ENCODE peak calls at places on chromosomes 4 and X, in eight cellular contexts. N is brain microvascular endothelial cell, B is transverse colon, O is suprapubic skin, V is cardiac muscle cell, P is uterus, A is body of pancreas, M is bronchial epithelial cell. W is an unnamed sample. For H3K36me3, the result is how much of the 10 kb centered on the place peaks cover.

GRCh38 chrX:124555036-124555595 is 208.8 kb downstream of the SH2D1A start:
- DNase-seq in N (peak), B (no peak), O (no peak), V (no peak), P (no peak), A (no peak), M (peak), W (no peak)

GRCh38 chrX:2767631-2768455 is 16.0 kb downstream of the XG start:
- DNase-seq in N (peak), B (peak), O (peak), V (no peak), P (peak), A (peak), M (peak), W (no peak)

GRCh38 chr4:81196126-81196650 is 18.8 kb downstream of the PRKG2 start:
- DNase-seq in N (no peak), B (no peak), O (no peak), V (no peak), P (no peak), A (no peak), M (peak), W (no peak)

GRCh38 chrX:20414066-20414465 is 147.4 kb upstream of the RPS6KA3 start:
- DNase-seq in N (no peak), B (no peak), O (no peak), V (no peak), P (no peak), A (no peak), M (no peak), W (no peak)

GRCh38 chr4:140150636-140150885 is 3.4 kb downstream of the MAML3 start:
- DNase-seq in N (peak), B (peak), O (peak), V (no peak), P (peak), A (peak), M (no peak), W (no peak)

GRCh38 chrX:77622672-77623071 is 163.3 kb downstream of the ATRX start:
- DNase-seq in N (no peak), B (no peak), O (no peak), V (no peak), P (no peak), A (no peak), M (no peak), W (no peak)

GRCh38 chr4:2280531-2281300 is 18.8 kb upstream of the MXD4 start:
- DNase-seq in N (no peak), B (no peak), O (no peak), V (no peak), P (no peak), A (no peak), M (no peak), W (no peak)

GRCh38 chr4:101418055-101418454 is 70.7 kb upstream of the PPP3CA start:
- DNase-seq in N (no peak), B (peak), O (no peak), V (no peak), P (no peak), A (peak), M (no peak), W (peak)

GRCh38 chrX:74383611-74384010 is 37.7 kb upstream of the SLC16A2 start:
- DNase-seq in N (peak), B (peak), O (no peak), V (peak), P (peak), A (peak), M (peak), W (no peak)

GRCh38 chr4:2837904-2838496 is 5.6 kb upstream of the ADD1 start:
- DNase-seq in N (peak), B (peak), O (no peak), V (no peak), P (peak), A (no peak), M (no peak), W (peak)

GRCh38 chrX:38375888-38376287 is 23.5 kb downstream of the OTC start:
- DNase-seq in N (peak), B (no peak), O (no peak), V (peak), P (no peak), A (no peak), M (peak), W (no peak)

GRCh38 chrX:29431895-29432294 is 783.5 kb upstream of the MAGEB2 start:
- DNase-seq in N (no peak), B (no peak), O (no peak), V (no peak), P (no peak), A (no peak), M (peak), W (no peak)

GRCh38 chr4:163515198-163515597 is 20.7 kb downstream of the TMA16 start:
- DNase-seq in N (no peak), B (no peak), O (no peak), V (no peak), P (no peak), A (no peak), M (no peak), W (no peak)

GRCh38 chr4:57661707-57662106 is 551.5 kb upstream of the IGFBP7 start:
- DNase-seq in N (no peak), B (no peak), O (no peak), V (no peak), P (no peak), A (no peak), M (no peak), W (no peak)

GRCh38 chr4:138898282-138898681 is 117.3 kb upstream of the NOCT start:
- DNase-seq in N (peak), B (no peak), O (no peak), V (no peak), P (no peak), A (no peak), M (peak), W (no peak)

GRCh38 chrX:53398216-53398615 is 24.2 kb downstream of the SMC1A start:
- DNase-seq in N (no peak), B (no peak), O (no peak), V (no peak), P (no peak), A (no peak), M (peak), W (no peak)
- H3K36me3 ChIP-seq in N (under half), B (under half), O (under half), V (under half), P (under half), A (under half), M (under half), W (under half)

DNA sequence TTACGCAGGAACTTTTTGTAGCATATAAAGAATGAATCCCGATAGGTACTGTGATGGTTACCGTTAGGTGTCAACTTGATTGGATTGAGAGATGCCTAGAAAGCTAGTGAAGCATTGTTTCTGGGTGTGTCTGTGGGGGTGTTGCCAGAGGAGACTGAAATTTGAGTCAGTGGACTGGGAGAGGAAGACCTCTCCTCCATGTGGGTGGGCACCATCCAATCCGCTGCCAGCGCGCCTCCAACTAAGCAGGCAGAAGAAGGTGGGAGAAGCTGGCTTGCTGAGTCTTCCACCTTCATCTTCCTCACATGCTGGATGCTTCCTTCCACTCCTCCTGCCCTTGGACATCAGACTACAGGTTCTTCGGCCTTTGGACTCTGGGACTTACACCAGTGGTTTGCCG is 40.1 kb downstream of the WFS1 start:
- DNase-seq in N (no peak), B (no peak), O (no peak), V (no peak), P (no peak), A (no peak), M (no peak), W (no peak)
- H3K4me3 ChIP-seq in N (no peak), B (no peak), O (peak), V (peak), P (peak), A (no peak), M (no peak), W (no peak)

GRCh38 chrX:16839224-16839851 is 30.8 kb downstream of the RBBP7 start:
- DNase-seq in N (no peak), B (no peak), O (no peak), V (no peak), P (no peak), A (no peak), M (no peak), W (no peak)

GRCh38 chrX:16838202-16839066 is 31.7 kb downstream of the RBBP7 start:
- DNase-seq in N (peak), B (peak), O (no peak), V (peak), P (no peak), A (peak), M (peak), W (no peak)

GRCh38 chrX:16839852-16840460 is 30.2 kb downstream of the RBBP7 start:
- DNase-seq in N (peak), B (no peak), O (no peak), V (peak), P (peak), A (no peak), M (peak), W (no peak)

GRCh38 chrX:16834811-16835210 is 35.4 kb downstream of the RBBP7 start:
- DNase-seq in N (no peak), B (no peak), O (no peak), V (peak), P (no peak), A (no peak), M (no peak), W (no peak)

DNA sequence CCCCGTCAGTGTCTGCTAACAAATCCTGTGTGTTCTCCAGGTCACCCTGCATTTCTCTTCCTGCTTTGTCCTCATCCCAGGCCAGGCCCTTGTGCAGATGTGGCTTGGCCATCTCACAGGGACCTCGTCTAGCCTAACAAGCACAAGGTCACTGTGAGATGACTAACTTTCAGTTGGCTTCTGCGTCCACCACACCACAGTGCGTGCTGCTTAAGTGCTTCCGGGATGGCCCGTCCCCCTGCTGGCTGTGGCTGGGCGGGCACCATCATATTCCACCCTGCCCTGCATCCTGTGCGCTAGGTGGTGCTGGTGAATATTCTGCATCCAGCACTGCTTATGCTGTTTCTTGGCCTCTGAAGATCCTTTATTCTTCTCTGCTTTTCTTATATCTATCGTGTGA is 33.8 kb downstream of the RBBP7 start:
- DNase-seq in N (no peak), B (peak), O (no peak), V (peak), P (no peak), A (peak), M (peak), W (peak)
- H3K36me3 ChIP-seq in N (under half), B (under half), O (under half), V (under half), P (under half), A (under half), M (under half), W (under half)

GRCh38 chr4:108094131-108094530 is 74.6 kb downstream of the LEF1 start:
- DNase-seq in N (no peak), B (no peak), O (no peak), V (no peak), P (no peak), A (no peak), M (no peak), W (no peak)
- H3K4me3 ChIP-seq in N (no peak), B (no peak), O (no peak), V (no peak), P (no peak), A (no peak), M (no peak), W (no peak)

DNA sequence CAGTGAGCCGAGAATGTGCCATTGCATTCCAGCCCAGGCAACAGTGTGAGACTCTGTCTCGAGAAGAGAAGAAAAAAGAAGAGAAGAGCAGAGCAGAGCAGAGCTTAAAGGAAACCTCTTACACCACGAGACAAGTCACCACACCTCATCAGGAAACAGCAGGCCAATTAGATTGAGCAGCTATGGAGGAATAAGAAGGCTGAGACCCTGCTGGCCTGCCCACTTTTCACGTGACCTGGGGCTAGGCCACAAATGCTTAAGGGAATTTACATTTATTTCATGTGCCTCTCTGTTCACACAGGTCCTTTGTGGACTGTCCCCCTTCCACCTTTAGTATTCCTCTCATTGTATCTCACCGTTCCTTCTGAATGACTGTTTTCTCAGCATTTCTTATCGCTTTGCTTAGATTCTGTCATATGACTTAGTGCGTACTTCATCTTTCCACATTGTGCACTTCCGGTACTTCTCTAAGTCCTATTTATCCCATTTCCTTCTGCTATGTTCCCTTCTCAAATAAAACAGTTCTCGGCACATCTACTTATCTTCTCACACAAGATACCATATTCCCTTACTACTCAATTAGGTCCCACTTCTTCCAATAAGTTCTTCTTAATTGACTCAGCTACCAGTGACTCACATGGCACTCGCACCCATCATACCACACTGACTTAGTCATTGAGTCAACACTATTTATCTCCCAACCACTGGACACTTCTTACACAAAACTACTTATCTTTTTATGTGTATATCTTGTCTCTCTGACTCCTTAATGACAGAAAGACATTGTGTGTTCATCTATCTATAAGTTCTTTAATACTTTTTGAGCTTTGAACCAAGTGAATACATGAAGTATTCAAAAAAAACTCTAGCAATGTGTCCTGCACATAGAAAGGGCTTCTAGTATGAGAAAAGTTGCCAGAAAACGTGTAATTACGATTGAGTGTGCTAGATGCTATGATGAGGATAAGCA is 11.0 kb downstream of the CUL4B start:
- DNase-seq in N (peak), B (no peak), O (no peak), V (no peak), P (no peak), A (no peak), M (peak), W (no peak)
- H3K36me3 ChIP-seq in N (under half), B (under half), O (under half), V (under half), P (under half), A (under half), M (under half), W (under half)

DNA sequence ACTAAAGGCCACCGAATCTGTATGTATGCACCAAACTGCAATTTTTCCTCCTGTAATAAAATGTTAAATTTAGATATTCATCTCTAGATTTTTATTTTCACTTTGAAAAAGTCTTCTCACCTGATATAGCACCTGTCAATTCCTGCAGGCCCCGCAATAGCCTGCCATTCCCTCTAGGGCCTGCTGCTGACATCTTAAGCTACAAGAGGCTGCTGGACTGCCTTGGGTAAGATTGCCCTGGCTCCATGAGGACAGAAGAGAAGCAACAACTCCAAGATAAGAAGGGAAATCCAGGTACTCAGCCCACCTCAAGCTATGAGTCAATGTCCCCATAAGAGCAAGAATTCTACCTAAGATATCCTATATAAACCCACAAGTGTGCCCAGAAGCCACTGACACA is 230.2 kb upstream of the AGTR2 start:
- DNase-seq in N (no peak), B (no peak), O (no peak), V (no peak), P (no peak), A (no peak), M (no peak), W (no peak)
- H3K4me3 ChIP-seq in N (no peak), B (no peak), O (no peak), V (no peak), P (no peak), A (no peak), M (no peak), W (no peak)

DNA sequence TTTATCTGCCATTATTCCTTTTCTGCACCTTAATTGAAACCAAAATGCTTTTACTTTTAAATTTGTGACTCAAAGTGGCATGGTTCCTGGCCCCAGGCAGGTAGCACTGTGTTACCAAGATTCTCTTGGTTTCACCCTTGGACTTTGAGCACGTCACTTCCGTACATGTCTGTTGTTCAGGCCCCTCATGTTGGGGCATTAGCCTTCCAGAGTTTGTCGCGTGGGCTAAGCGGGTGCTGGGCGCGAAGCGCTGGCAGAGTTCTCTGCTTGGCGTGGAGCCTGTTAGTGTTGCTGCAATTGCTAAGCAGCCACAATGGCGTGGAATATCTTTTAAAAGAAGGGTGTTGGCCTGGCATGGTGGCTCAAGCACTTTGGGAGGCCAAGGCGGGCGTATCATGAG is 14.0 kb upstream of the TADA2B start:
- DNase-seq in N (no peak), B (no peak), O (peak), V (no peak), P (no peak), A (no peak), M (no peak), W (no peak)
- H3K36me3 ChIP-seq in N (under half), B (under half), O (half or more), V (under half), P (under half), A (under half), M (under half), W (under half)

W was measured in CD8-positive, alpha-beta memory T cell.